ENCODE peak calls at places on chromosomes 12 and 14, in ten cellular contexts. M is stimulated activated CD8-positive, alpha-beta memory T cell treated with anti-CD3 and anti-CD28 coated beads, Interleukin-4, amount 100 ng/mL, for 24 hours; H is AG04449; F is iris pigment epithelial cell; X is left lung; E is activated CD4-positive, alpha-beta T cell treated with anti-CD3 and anti-CD28 coated beads, Interleukin-2, amount 50 U/mL, for 1 hour; J is SW480; K is fibroblast of lung; S is activated naive CD4-positive, alpha-beta T cell; T is HL-60. B is an unnamed sample.

GRCh38 chr14:50714452-50715073 is 46.5 kb upstream of the SAV1 start:
- DNase-seq in M (no peak), H (no peak), F (peak), X (no peak), E (no peak), J (peak), K (peak), S (no peak), T (peak), B (peak)

GRCh38 chr12:130137141-130138018 is 24.9 kb upstream of the FZD10 start:
- DNase-seq in M (no peak), H (no peak), F (no peak), X (no peak), E (no peak), J (no peak), K (no peak), S (no peak), T (no peak), B (no peak)

GRCh38 chr14:53921027-53921426 is 35.6 kb downstream of the BMP4 start:
- DNase-seq in M (no peak), H (no peak), F (no peak), X (no peak), E (no peak), J (no peak), K (no peak), S (no peak), T (no peak), B (no peak)

GRCh38 chr12:131028587-131029338 is 75.1 kb downstream of the ADGRD1 start:
- DNase-seq in M (no peak), H (no peak), F (no peak), X (peak), E (no peak), J (no peak), K (no peak), S (no peak), T (no peak), B (no peak)

GRCh38 chr12:56877195-56878009 is 56.8 kb downstream of the SDR9C7 start:
- DNase-seq in M (no peak), H (no peak), F (no peak), X (no peak), E (no peak), J (no peak), K (no peak), S (no peak), T (peak), B (no peak)

GRCh38 chr14:72383869-72384268 is 451.6 kb downstream of the RGS6 start:
- DNase-seq in M (no peak), H (no peak), F (no peak), X (no peak), E (no peak), J (no peak), K (no peak), S (no peak), T (no peak), B (no peak)

GRCh38 chr14:80419769-80420168 is 208.5 kb upstream of the DIO2 start:
- DNase-seq in M (no peak), H (no peak), F (no peak), X (no peak), E (no peak), J (no peak), K (no peak), S (no peak), T (no peak), B (no peak)

GRCh38 chr12:12560587-12561304 is 1.9 kb downstream of the DUSP16 start:
- DNase-seq in M (no peak), H (no peak), F (peak), X (peak), E (peak), J (peak), K (peak), S (peak), T (peak), B (peak)

GRCh38 chr12:27261866-27262265 is 17.8 kb downstream of the STK38L start:
- DNase-seq in M (no peak), H (no peak), F (peak), X (no peak), E (no peak), J (no peak), K (peak), S (no peak), T (no peak), B (no peak)

GRCh38 chr14:59199614-59200013 is 11.1 kb downstream of the DAAM1 start:
- DNase-seq in M (no peak), H (no peak), F (no peak), X (no peak), E (no peak), J (no peak), K (no peak), S (no peak), T (no peak), B (no peak)

GRCh38 chr14:68824517-68825347 is 31.9 kb upstream of the ZFP36L1 start:
- DNase-seq in M (no peak), H (no peak), F (peak), X (peak), E (peak), J (peak), K (peak), S (no peak), T (peak), B (peak)

GRCh38 chr12:47763481-47764344 is 5.0 kb upstream of the RAPGEF3 start:
- DNase-seq in M (no peak), H (no peak), F (no peak), X (no peak), E (no peak), J (no peak), K (no peak), S (no peak), T (peak), B (no peak)

GRCh38 chr12:32981139-32981538 is 84.6 kb upstream of the PKP2 start:
- DNase-seq in M (no peak), H (no peak), F (no peak), X (no peak), E (no peak), J (no peak), K (no peak), S (no peak), T (no peak), B (no peak)

GRCh38 chr12:32727237-32727636 is 28.5 kb downstream of the YARS2 start:
- DNase-seq in M (no peak), H (no peak), F (peak), X (no peak), E (no peak), J (no peak), K (no peak), S (no peak), T (no peak), B (no peak)

GRCh38 chr14:94291906-94292525 is 1.1 kb downstream of the SERPINA10 start:
- DNase-seq in M (no peak), H (no peak), F (no peak), X (no peak), E (no peak), J (no peak), K (no peak), S (no peak), T (no peak), B (no peak)

B was measured in LoVo.